ENCODE peak calls at places on chromosome X, in seven cellular contexts. One of them, this sample, is unnamed.

GRCh38 chrX:3728454-3728853 is 15.0 kb upstream of the PRKX start:
- DNase-seq in activated naive CD4-positive, alpha-beta T cell treated with anti-CD3 and anti-CD28 coated beads for 36 hours: no peak
- DNase-seq in ACHN: no peak
- DNase-seq in stimulated activated CD4-positive, alpha-beta T cell treated with anti-CD3 and anti-CD28 coated beads, Interleukin-4, amount 100 ng/mL, for 48 hours: no peak
- DNase-seq in GM04503: no peak
- DNase-seq in occipital lobe: no peak
- DNase-seq in stimulated activated naive CD4-positive, alpha-beta T cell treated with Interleukin-2 at 50 U/mL for 16 hours: no peak
- DNase-seq in this sample: no peak

GRCh38 chrX:131067216-131067615 is 9.1 kb downstream of the ARHGAP36 start:
- DNase-seq in GM04503: no peak
- DNase-seq in activated naive CD4-positive, alpha-beta T cell treated with anti-CD3 and anti-CD28 coated beads for 36 hours: no peak
- DNase-seq in ACHN: no peak
- DNase-seq in stimulated activated naive CD4-positive, alpha-beta T cell treated with Interleukin-2 at 50 U/mL for 16 hours: no peak
- DNase-seq in stimulated activated CD4-positive, alpha-beta T cell treated with anti-CD3 and anti-CD28 coated beads, Interleukin-4, amount 100 ng/mL, for 48 hours: no peak
- DNase-seq in occipital lobe: no peak
- DNase-seq in this sample: no peak

GRCh38 chrX:140766024-140766611 is 56.6 kb downstream of the LINC00632 start:
- DNase-seq in activated naive CD4-positive, alpha-beta T cell treated with anti-CD3 and anti-CD28 coated beads for 36 hours: peak; percentile 47
- DNase-seq in occipital lobe: no peak
- DNase-seq in stimulated activated CD4-positive, alpha-beta T cell treated with anti-CD3 and anti-CD28 coated beads, Interleukin-4, amount 100 ng/mL, for 48 hours: peak; percentile 8
- DNase-seq in stimulated activated naive CD4-positive, alpha-beta T cell treated with Interleukin-2 at 50 U/mL for 16 hours: peak; percentile 2
- DNase-seq in GM04503: no peak
- DNase-seq in ACHN: peak; percentile 24
- DNase-seq in this sample: no peak

GRCh38 chrX:87409113-87409841 is 108.3 kb upstream of the KLHL4 start:
- DNase-seq in stimulated activated CD4-positive, alpha-beta T cell treated with anti-CD3 and anti-CD28 coated beads, Interleukin-4, amount 100 ng/mL, for 48 hours: no peak
- DNase-seq in occipital lobe: peak; percentile 2
- DNase-seq in stimulated activated naive CD4-positive, alpha-beta T cell treated with Interleukin-2 at 50 U/mL for 16 hours: no peak
- DNase-seq in activated naive CD4-positive, alpha-beta T cell treated with anti-CD3 and anti-CD28 coated beads for 36 hours: no peak
- DNase-seq in ACHN: peak; percentile 90
- DNase-seq in GM04503: no peak
- DNase-seq in this sample: peak; percentile 88

GRCh38 chrX:65017464-65017863 is 41.2 kb upstream of the ZC4H2 start:
- DNase-seq in stimulated activated naive CD4-positive, alpha-beta T cell treated with Interleukin-2 at 50 U/mL for 16 hours: no peak
- DNase-seq in activated naive CD4-positive, alpha-beta T cell treated with anti-CD3 and anti-CD28 coated beads for 36 hours: no peak
- DNase-seq in ACHN: no peak
- DNase-seq in GM04503: no peak
- DNase-seq in occipital lobe: no peak
- DNase-seq in stimulated activated CD4-positive, alpha-beta T cell treated with anti-CD3 and anti-CD28 coated beads, Interleukin-4, amount 100 ng/mL, for 48 hours: no peak
- DNase-seq in this sample: no peak

GRCh38 chrX:663841-664240 is 33.2 kb downstream of the SHOX start:
- DNase-seq in ACHN: no peak
- DNase-seq in stimulated activated naive CD4-positive, alpha-beta T cell treated with Interleukin-2 at 50 U/mL for 16 hours: no peak
- DNase-seq in stimulated activated CD4-positive, alpha-beta T cell treated with anti-CD3 and anti-CD28 coated beads, Interleukin-4, amount 100 ng/mL, for 48 hours: no peak
- DNase-seq in activated naive CD4-positive, alpha-beta T cell treated with anti-CD3 and anti-CD28 coated beads for 36 hours: no peak
- DNase-seq in occipital lobe: no peak
- DNase-seq in GM04503: no peak
- DNase-seq in this sample: no peak

GRCh38 chrX:46630141-46630540 is 56.6 kb downstream of the CHST7 start:
- DNase-seq in GM04503: no peak
- DNase-seq in stimulated activated naive CD4-positive, alpha-beta T cell treated with Interleukin-2 at 50 U/mL for 16 hours: no peak
- DNase-seq in ACHN: no peak
- DNase-seq in occipital lobe: no peak
- DNase-seq in activated naive CD4-positive, alpha-beta T cell treated with anti-CD3 and anti-CD28 coated beads for 36 hours: no peak
- DNase-seq in stimulated activated CD4-positive, alpha-beta T cell treated with anti-CD3 and anti-CD28 coated beads, Interleukin-4, amount 100 ng/mL, for 48 hours: no peak
- DNase-seq in this sample: peak; percentile 29

GRCh38 chrX:46754450-46755075 is 4.4 kb downstream of the SLC9A7 start:
- DNase-seq in stimulated activated CD4-positive, alpha-beta T cell treated with anti-CD3 and anti-CD28 coated beads, Interleukin-4, amount 100 ng/mL, for 48 hours: no peak
- DNase-seq in stimulated activated naive CD4-positive, alpha-beta T cell treated with Interleukin-2 at 50 U/mL for 16 hours: no peak
- DNase-seq in ACHN: no peak
- DNase-seq in occipital lobe: no peak
- DNase-seq in GM04503: no peak
- DNase-seq in activated naive CD4-positive, alpha-beta T cell treated with anti-CD3 and anti-CD28 coated beads for 36 hours: no peak
- DNase-seq in this sample: no peak

GRCh38 chrX:124863303-124863702 is 456.4 kb upstream of the TEX13C start:
- DNase-seq in stimulated activated naive CD4-positive, alpha-beta T cell treated with Interleukin-2 at 50 U/mL for 16 hours: no peak
- DNase-seq in stimulated activated CD4-positive, alpha-beta T cell treated with anti-CD3 and anti-CD28 coated beads, Interleukin-4, amount 100 ng/mL, for 48 hours: no peak
- DNase-seq in activated naive CD4-positive, alpha-beta T cell treated with anti-CD3 and anti-CD28 coated beads for 36 hours: no peak
- DNase-seq in ACHN: no peak
- DNase-seq in GM04503: no peak
- DNase-seq in occipital lobe: no peak
- DNase-seq in this sample: no peak

GRCh38 chrX:10634681-10635161 is 14.3 kb upstream of the MID1 start:
- DNase-seq in stimulated activated CD4-positive, alpha-beta T cell treated with anti-CD3 and anti-CD28 coated beads, Interleukin-4, amount 100 ng/mL, for 48 hours: no peak
- DNase-seq in activated naive CD4-positive, alpha-beta T cell treated with anti-CD3 and anti-CD28 coated beads for 36 hours: no peak
- DNase-seq in ACHN: peak; percentile 81
- DNase-seq in GM04503: no peak
- DNase-seq in occipital lobe: no peak
- DNase-seq in stimulated activated naive CD4-positive, alpha-beta T cell treated with Interleukin-2 at 50 U/mL for 16 hours: no peak
- DNase-seq in this sample: no peak

GRCh38 chrX:47927212-47927611 is 76.6 kb downstream of the ZNF182 start:
- DNase-seq in activated naive CD4-positive, alpha-beta T cell treated with anti-CD3 and anti-CD28 coated beads for 36 hours: no peak
- DNase-seq in stimulated activated naive CD4-positive, alpha-beta T cell treated with Interleukin-2 at 50 U/mL for 16 hours: no peak
- DNase-seq in ACHN: no peak
- DNase-seq in occipital lobe: no peak
- DNase-seq in stimulated activated CD4-positive, alpha-beta T cell treated with anti-CD3 and anti-CD28 coated beads, Interleukin-4, amount 100 ng/mL, for 48 hours: no peak
- DNase-seq in GM04503: no peak
- DNase-seq in this sample: no peak

GRCh38 chrX:34365482-34365881 is 233.4 kb upstream of the FAM47A start:
- DNase-seq in occipital lobe: no peak
- DNase-seq in activated naive CD4-positive, alpha-beta T cell treated with anti-CD3 and anti-CD28 coated beads for 36 hours: no peak
- DNase-seq in stimulated activated CD4-positive, alpha-beta T cell treated with anti-CD3 and anti-CD28 coated beads, Interleukin-4, amount 100 ng/mL, for 48 hours: no peak
- DNase-seq in stimulated activated naive CD4-positive, alpha-beta T cell treated with Interleukin-2 at 50 U/mL for 16 hours: no peak
- DNase-seq in GM04503: no peak
- DNase-seq in ACHN: peak; percentile 7
- DNase-seq in this sample: no peak

GRCh38 chrX:120840826-120841225 is 34.8 kb downstream of the CT47B1 start:
- DNase-seq in ACHN: no peak
- DNase-seq in GM04503: peak; percentile 30
- DNase-seq in stimulated activated CD4-positive, alpha-beta T cell treated with anti-CD3 and anti-CD28 coated beads, Interleukin-4, amount 100 ng/mL, for 48 hours: no peak
- DNase-seq in stimulated activated naive CD4-positive, alpha-beta T cell treated with Interleukin-2 at 50 U/mL for 16 hours: no peak
- DNase-seq in occipital lobe: no peak
- DNase-seq in activated naive CD4-positive, alpha-beta T cell treated with anti-CD3 and anti-CD28 coated beads for 36 hours: no peak
- DNase-seq in this sample: peak; percentile 3

GRCh38 chrX:2325076-2325784 is 175.5 kb downstream of the DHRSX start:
- DNase-seq in activated naive CD4-positive, alpha-beta T cell treated with anti-CD3 and anti-CD28 coated beads for 36 hours: peak; percentile 45
- DNase-seq in GM04503: peak; percentile 68
- DNase-seq in stimulated activated naive CD4-positive, alpha-beta T cell treated with Interleukin-2 at 50 U/mL for 16 hours: no peak
- DNase-seq in occipital lobe: no peak
- DNase-seq in stimulated activated CD4-positive, alpha-beta T cell treated with anti-CD3 and anti-CD28 coated beads, Interleukin-4, amount 100 ng/mL, for 48 hours: no peak
- DNase-seq in ACHN: no peak
- DNase-seq in this sample: peak; percentile 94

GRCh38 chrX:24173115-24173847 is 23.8 kb downstream of the ZFX start:
- DNase-seq in GM04503: no peak
- DNase-seq in stimulated activated naive CD4-positive, alpha-beta T cell treated with Interleukin-2 at 50 U/mL for 16 hours: no peak
- DNase-seq in occipital lobe: no peak
- DNase-seq in stimulated activated CD4-positive, alpha-beta T cell treated with anti-CD3 and anti-CD28 coated beads, Interleukin-4, amount 100 ng/mL, for 48 hours: no peak
- DNase-seq in ACHN: no peak
- DNase-seq in activated naive CD4-positive, alpha-beta T cell treated with anti-CD3 and anti-CD28 coated beads for 36 hours: no peak
- DNase-seq in this sample: no peak

GRCh38 chrX:2705036-2705435 is 13.9 kb downstream of the CD99 start:
- DNase-seq in GM04503: no peak
- DNase-seq in stimulated activated naive CD4-positive, alpha-beta T cell treated with Interleukin-2 at 50 U/mL for 16 hours: no peak
- DNase-seq in activated naive CD4-positive, alpha-beta T cell treated with anti-CD3 and anti-CD28 coated beads for 36 hours: peak; percentile 70
- DNase-seq in occipital lobe: no peak
- DNase-seq in stimulated activated CD4-positive, alpha-beta T cell treated with anti-CD3 and anti-CD28 coated beads, Interleukin-4, amount 100 ng/mL, for 48 hours: no peak
- DNase-seq in ACHN: no peak
- DNase-seq in this sample: no peak

GRCh38 chrX:30570505-30570904 is 7.1 kb downstream of the TASL start:
- DNase-seq in occipital lobe: no peak
- DNase-seq in stimulated activated naive CD4-positive, alpha-beta T cell treated with Interleukin-2 at 50 U/mL for 16 hours: no peak
- DNase-seq in activated naive CD4-positive, alpha-beta T cell treated with anti-CD3 and anti-CD28 coated beads for 36 hours: no peak
- DNase-seq in stimulated activated CD4-positive, alpha-beta T cell treated with anti-CD3 and anti-CD28 coated beads, Interleukin-4, amount 100 ng/mL, for 48 hours: no peak
- DNase-seq in ACHN: peak; percentile 2
- DNase-seq in GM04503: no peak
- DNase-seq in this sample: no peak

GRCh38 chrX:135595543-135595942 is 75.1 kb downstream of the INTS6L start:
- DNase-seq in stimulated activated naive CD4-positive, alpha-beta T cell treated with Interleukin-2 at 50 U/mL for 16 hours: no peak
- DNase-seq in ACHN: no peak
- DNase-seq in GM04503: no peak
- DNase-seq in stimulated activated CD4-positive, alpha-beta T cell treated with anti-CD3 and anti-CD28 coated beads, Interleukin-4, amount 100 ng/mL, for 48 hours: no peak
- DNase-seq in activated naive CD4-positive, alpha-beta T cell treated with anti-CD3 and anti-CD28 coated beads for 36 hours: no peak
- DNase-seq in occipital lobe: no peak
- DNase-seq in this sample: no peak

GRCh38 chrX:81336455-81337144 is 134.7 kb downstream of the SH3BGRL start:
- DNase-seq in stimulated activated naive CD4-positive, alpha-beta T cell treated with Interleukin-2 at 50 U/mL for 16 hours: no peak
- DNase-seq in activated naive CD4-positive, alpha-beta T cell treated with anti-CD3 and anti-CD28 coated beads for 36 hours: no peak
- DNase-seq in ACHN: no peak
- DNase-seq in GM04503: no peak
- DNase-seq in occipital lobe: no peak
- DNase-seq in stimulated activated CD4-positive, alpha-beta T cell treated with anti-CD3 and anti-CD28 coated beads, Interleukin-4, amount 100 ng/mL, for 48 hours: no peak
- DNase-seq in this sample: no peak

GRCh38 chrX:3262906-3263305 is 83.5 kb downstream of the MXRA5 start:
- DNase-seq in stimulated activated CD4-positive, alpha-beta T cell treated with anti-CD3 and anti-CD28 coated beads, Interleukin-4, amount 100 ng/mL, for 48 hours: no peak
- DNase-seq in GM04503: peak; percentile 80
- DNase-seq in activated naive CD4-positive, alpha-beta T cell treated with anti-CD3 and anti-CD28 coated beads for 36 hours: no peak
- DNase-seq in stimulated activated naive CD4-positive, alpha-beta T cell treated with Interleukin-2 at 50 U/mL for 16 hours: no peak
- DNase-seq in ACHN: peak; percentile 71
- DNase-seq in occipital lobe: no peak
- DNase-seq in this sample: peak; percentile 96

GRCh38 chrX:18761750-18762149 is 54.3 kb downstream of the PPEF1 start:
- DNase-seq in occipital lobe: no peak
- DNase-seq in GM04503: no peak
- DNase-seq in stimulated activated CD4-positive, alpha-beta T cell treated with anti-CD3 and anti-CD28 coated beads, Interleukin-4, amount 100 ng/mL, for 48 hours: no peak
- DNase-seq in activated naive CD4-positive, alpha-beta T cell treated with anti-CD3 and anti-CD28 coated beads for 36 hours: no peak
- DNase-seq in ACHN: no peak
- DNase-seq in stimulated activated naive CD4-positive, alpha-beta T cell treated with Interleukin-2 at 50 U/mL for 16 hours: no peak
- DNase-seq in this sample: no peak

GRCh38 chrX:16664059-16664458 is 14.1 kb downstream of the S100G start:
- DNase-seq in stimulated activated CD4-positive, alpha-beta T cell treated with anti-CD3 and anti-CD28 coated beads, Interleukin-4, amount 100 ng/mL, for 48 hours: no peak
- DNase-seq in activated naive CD4-positive, alpha-beta T cell treated with anti-CD3 and anti-CD28 coated beads for 36 hours: no peak
- DNase-seq in GM04503: no peak
- DNase-seq in stimulated activated naive CD4-positive, alpha-beta T cell treated with Interleukin-2 at 50 U/mL for 16 hours: no peak
- DNase-seq in ACHN: no peak
- DNase-seq in occipital lobe: no peak
- DNase-seq in this sample: no peak

GRCh38 chrX:139077303-139078131 is 366.0 kb upstream of the FGF13 start:
- DNase-seq in occipital lobe: no peak
- DNase-seq in GM04503: peak; percentile 72
- DNase-seq in activated naive CD4-positive, alpha-beta T cell treated with anti-CD3 and anti-CD28 coated beads for 36 hours: no peak
- DNase-seq in ACHN: no peak
- DNase-seq in stimulated activated CD4-positive, alpha-beta T cell treated with anti-CD3 and anti-CD28 coated beads, Interleukin-4, amount 100 ng/mL, for 48 hours: no peak
- DNase-seq in stimulated activated naive CD4-positive, alpha-beta T cell treated with Interleukin-2 at 50 U/mL for 16 hours: no peak
- DNase-seq in this sample: no peak

GRCh38 chrX:72107320-72107719 is 24.4 kb downstream of the RTL5 start:
- DNase-seq in ACHN: no peak
- DNase-seq in activated naive CD4-positive, alpha-beta T cell treated with anti-CD3 and anti-CD28 coated beads for 36 hours: no peak
- DNase-seq in GM04503: no peak
- DNase-seq in stimulated activated naive CD4-positive, alpha-beta T cell treated with Interleukin-2 at 50 U/mL for 16 hours: peak; percentile 10
- DNase-seq in stimulated activated CD4-positive, alpha-beta T cell treated with anti-CD3 and anti-CD28 coated beads, Interleukin-4, amount 100 ng/mL, for 48 hours: no peak
- DNase-seq in occipital lobe: no peak
- DNase-seq in this sample: no peak

GRCh38 chrX:50881028-50881427 is 29.5 kb upstream of the BMP15 start:
- DNase-seq in stimulated activated CD4-positive, alpha-beta T cell treated with anti-CD3 and anti-CD28 coated beads, Interleukin-4, amount 100 ng/mL, for 48 hours: no peak
- DNase-seq in GM04503: no peak
- DNase-seq in stimulated activated naive CD4-positive, alpha-beta T cell treated with Interleukin-2 at 50 U/mL for 16 hours: no peak
- DNase-seq in occipital lobe: no peak
- DNase-seq in activated naive CD4-positive, alpha-beta T cell treated with anti-CD3 and anti-CD28 coated beads for 36 hours: peak; percentile 10
- DNase-seq in ACHN: no peak
- DNase-seq in this sample: no peak

GRCh38 chrX:36198575-36198974 is 279.0 kb downstream of the CFAP47 start:
- DNase-seq in GM04503: no peak
- DNase-seq in ACHN: no peak
- DNase-seq in stimulated activated naive CD4-positive, alpha-beta T cell treated with Interleukin-2 at 50 U/mL for 16 hours: no peak
- DNase-seq in occipital lobe: no peak
- DNase-seq in activated naive CD4-positive, alpha-beta T cell treated with anti-CD3 and anti-CD28 coated beads for 36 hours: no peak
- DNase-seq in stimulated activated CD4-positive, alpha-beta T cell treated with anti-CD3 and anti-CD28 coated beads, Interleukin-4, amount 100 ng/mL, for 48 hours: no peak
- DNase-seq in this sample: no peak

GRCh38 chrX:150649096-150649870 is 43.9 kb upstream of the MTMR1 start:
- DNase-seq in GM04503: peak; percentile 36
- DNase-seq in activated naive CD4-positive, alpha-beta T cell treated with anti-CD3 and anti-CD28 coated beads for 36 hours: no peak
- DNase-seq in stimulated activated naive CD4-positive, alpha-beta T cell treated with Interleukin-2 at 50 U/mL for 16 hours: no peak
- DNase-seq in occipital lobe: no peak
- DNase-seq in ACHN: no peak
- DNase-seq in stimulated activated CD4-positive, alpha-beta T cell treated with anti-CD3 and anti-CD28 coated beads, Interleukin-4, amount 100 ng/mL, for 48 hours: no peak
- DNase-seq in this sample: no peak

GRCh38 chrX:129982300-129983246 is at the start of gene BCORL1:
- DNase-seq in ACHN: peak; percentile 85
- DNase-seq in occipital lobe: peak; percentile 95
- DNase-seq in activated naive CD4-positive, alpha-beta T cell treated with anti-CD3 and anti-CD28 coated beads for 36 hours: peak; percentile 90
- DNase-seq in stimulated activated CD4-positive, alpha-beta T cell treated with anti-CD3 and anti-CD28 coated beads, Interleukin-4, amount 100 ng/mL, for 48 hours: peak; percentile 75
- DNase-seq in GM04503: peak; percentile 59
- DNase-seq in stimulated activated naive CD4-positive, alpha-beta T cell treated with Interleukin-2 at 50 U/mL for 16 hours: peak; percentile 90
- DNase-seq in this sample: peak; percentile 71

GRCh38 chrX:19659929-19660328 is 144.6 kb upstream of the MAP3K15 start:
- DNase-seq in stimulated activated naive CD4-positive, alpha-beta T cell treated with Interleukin-2 at 50 U/mL for 16 hours: no peak
- DNase-seq in activated naive CD4-positive, alpha-beta T cell treated with anti-CD3 and anti-CD28 coated beads for 36 hours: no peak
- DNase-seq in occipital lobe: no peak
- DNase-seq in ACHN: no peak
- DNase-seq in stimulated activated CD4-positive, alpha-beta T cell treated with anti-CD3 and anti-CD28 coated beads, Interleukin-4, amount 100 ng/mL, for 48 hours: no peak
- DNase-seq in GM04503: no peak
- DNase-seq in this sample: no peak

GRCh38 chrX:10620121-10620699 is at the start of gene MID1:
- DNase-seq in ACHN: peak; percentile 65
- DNase-seq in activated naive CD4-positive, alpha-beta T cell treated with anti-CD3 and anti-CD28 coated beads for 36 hours: peak; percentile 15
- DNase-seq in occipital lobe: peak; percentile 9
- DNase-seq in GM04503: no peak
- DNase-seq in stimulated activated naive CD4-positive, alpha-beta T cell treated with Interleukin-2 at 50 U/mL for 16 hours: no peak
- DNase-seq in stimulated activated CD4-positive, alpha-beta T cell treated with anti-CD3 and anti-CD28 coated beads, Interleukin-4, amount 100 ng/mL, for 48 hours: no peak
- DNase-seq in this sample: peak; percentile 62

GRCh38 chrX:55487143-55487542 is 2.5 kb downstream of the USP51 start:
- DNase-seq in ACHN: no peak
- DNase-seq in activated naive CD4-positive, alpha-beta T cell treated with anti-CD3 and anti-CD28 coated beads for 36 hours: no peak
- DNase-seq in GM04503: no peak
- DNase-seq in stimulated activated CD4-positive, alpha-beta T cell treated with anti-CD3 and anti-CD28 coated beads, Interleukin-4, amount 100 ng/mL, for 48 hours: no peak
- DNase-seq in occipital lobe: no peak
- DNase-seq in stimulated activated naive CD4-positive, alpha-beta T cell treated with Interleukin-2 at 50 U/mL for 16 hours: no peak
- DNase-seq in this sample: no peak

GRCh38 chrX:103647630-103648029 is 18.9 kb downstream of the TCEAL1 start:
- DNase-seq in activated naive CD4-positive, alpha-beta T cell treated with anti-CD3 and anti-CD28 coated beads for 36 hours: no peak
- DNase-seq in stimulated activated CD4-positive, alpha-beta T cell treated with anti-CD3 and anti-CD28 coated beads, Interleukin-4, amount 100 ng/mL, for 48 hours: no peak
- DNase-seq in stimulated activated naive CD4-positive, alpha-beta T cell treated with Interleukin-2 at 50 U/mL for 16 hours: no peak
- DNase-seq in occipital lobe: no peak
- DNase-seq in GM04503: no peak
- DNase-seq in ACHN: no peak
- DNase-seq in this sample: no peak

GRCh38 chrX:151753313-151754041 is 18.9 kb downstream of the CNGA2 start:
- DNase-seq in stimulated activated CD4-positive, alpha-beta T cell treated with anti-CD3 and anti-CD28 coated beads, Interleukin-4, amount 100 ng/mL, for 48 hours: peak; percentile 0
- DNase-seq in activated naive CD4-positive, alpha-beta T cell treated with anti-CD3 and anti-CD28 coated beads for 36 hours: peak; percentile 19
- DNase-seq in GM04503: peak; percentile 11
- DNase-seq in stimulated activated naive CD4-positive, alpha-beta T cell treated with Interleukin-2 at 50 U/mL for 16 hours: no peak
- DNase-seq in occipital lobe: peak; percentile 4
- DNase-seq in ACHN: peak; percentile 24
- DNase-seq in this sample: peak; percentile 15

This sample was measured in retinal pigment epithelial cell.